ENCODE peak calls at places on chromosomes 1 and 21, in nine cellular contexts. L, U, C, Y, D, F, G, A and Q are unnamed samples.

GRCh38 chr1:206472454-206472853 is 2.2 kb downstream of the IKBKE start:
- DNase-seq in L (peak; percentile 73), U (no peak), C (no peak), Y (peak; percentile 74), D (peak; percentile 92), F (peak; percentile 23), G (no peak), A (peak; percentile 53), Q (no peak)

GRCh38 chr1:216183007-216183406 is 240.2 kb downstream of the USH2A start:
- DNase-seq in L (peak; percentile 19), U (no peak), C (no peak), Y (peak; percentile 26), D (peak; percentile 86), F (no peak), G (no peak), A (no peak), Q (no peak)

GRCh38 chr1:159229486-159229885 is 24.8 kb downstream of the ACKR1 start:
- DNase-seq in L (peak; percentile 30), U (no peak), C (no peak), Y (no peak), D (peak; percentile 78), F (no peak), G (no peak), A (no peak), Q (no peak)

GRCh38 chr1:245807306-245807705 is 652.5 kb downstream of the KIF26B start:
- DNase-seq in L (no peak), U (no peak), C (no peak), Y (no peak), D (no peak), F (no peak), G (no peak), A (no peak), Q (no peak)

GRCh38 chr1:10694274-10694632 is 102.2 kb downstream of the CASZ1 start:
- DNase-seq in L (peak; percentile 54), U (no peak), C (peak; percentile 47), Y (no peak), D (peak; percentile 51), F (peak; percentile 57), G (no peak), A (no peak), Q (no peak)

GRCh38 chr1:156929596-156930238 is 9.3 kb downstream of the LRRC71 start:
- DNase-seq in L (no peak), U (no peak), C (no peak), Y (no peak), D (no peak), F (no peak), G (no peak), A (no peak), Q (no peak)

GRCh38 chr1:7422561-7422960 is 348.5 kb upstream of the VAMP3 start:
- DNase-seq in L (no peak), U (no peak), C (no peak), Y (no peak), D (no peak), F (no peak), G (no peak), A (no peak), Q (no peak)

GRCh38 chr1:202599669-202600431 is 110.4 kb downstream of the SYT2 start:
- DNase-seq in L (peak; percentile 85), U (peak; percentile 10), C (no peak), Y (peak; percentile 80), D (peak; percentile 83), F (peak; percentile 39), G (peak; percentile 42), A (peak; percentile 47), Q (no peak)

GRCh38 chr1:41672641-41673313 is 188.3 kb upstream of the EDN2 start:
- DNase-seq in L (no peak), U (no peak), C (no peak), Y (no peak), D (peak; percentile 86), F (no peak), G (no peak), A (no peak), Q (no peak)

GRCh38 chr1:223143760-223144248 is 756 bp upstream of the TLR5 start:
- DNase-seq in L (no peak), U (no peak), C (peak; percentile 12), Y (peak; percentile 77), D (no peak), F (peak; percentile 38), G (no peak), A (peak; percentile 35), Q (no peak)

GRCh38 chr21:37849703-37850102 is 66.6 kb downstream of the KCNJ6 start:
- DNase-seq in L (peak; percentile 39), U (no peak), C (no peak), Y (no peak), D (peak; percentile 95), F (no peak), G (no peak), A (no peak), Q (no peak)

GRCh38 chr1:119554188-119554587 is 47.2 kb downstream of the HSD3B1 start:
- DNase-seq in L (peak; percentile 3), U (peak; percentile 7), C (no peak), Y (no peak), D (peak; percentile 79), F (no peak), G (no peak), A (no peak), Q (no peak)

GRCh38 chr1:36750706-36751105 is 268.0 kb upstream of the CSF3R start:
- DNase-seq in L (no peak), U (no peak), C (no peak), Y (no peak), D (no peak), F (no peak), G (no peak), A (no peak), Q (no peak)